ENCODE peak calls at places on chromosome 18, in seven cellular contexts. T is NAMALWA; G is stimulated activated CD8-positive, alpha-beta memory T cell treated with anti-CD3 and anti-CD28 coated beads, Interleukin-2, amount 100 ng/mL, for 48 hours; D is activated naive CD4-positive, alpha-beta T cell; W is left ventricle myocardium inferior; E is uterus; B is activated CD4-positive, alpha-beta T cell treated with anti-CD3 and anti-CD28 coated beads, Interleukin-2, amount 50 U/mL, for 4 hours. S is an unnamed sample.

GRCh38 chr18:3410273-3410672 is 39.7 kb upstream of the TGIF1 start:
- DNase-seq in T (no peak), G (no peak), D (no peak), W (no peak), E (no peak), B (no peak), S (no peak)

GRCh38 chr18:35508746-35509338 is 11.1 kb upstream of the INO80C start:
- DNase-seq in T (no peak), G (no peak), D (no peak), W (no peak), E (no peak), B (no peak), S (no peak)

GRCh38 chr18:39846277-39846676 is 2108.8 kb upstream of the PIK3C3 start:
- DNase-seq in T (no peak), G (no peak), D (no peak), W (peak), E (no peak), B (no peak), S (no peak)

GRCh38 chr18:44986933-44987332 is 306.2 kb downstream of the SETBP1 start:
- DNase-seq in T (no peak), G (no peak), D (no peak), W (no peak), E (no peak), B (no peak), S (no peak)

GRCh38 chr18:55236150-55236931 is 277.1 kb upstream of the CCDC68 start:
- DNase-seq in T (peak), G (no peak), D (no peak), W (peak), E (no peak), B (no peak), S (peak)

GRCh38 chr18:24342347-24342746 is 55.3 kb downstream of the OSBPL1A start:
- DNase-seq in T (no peak), G (no peak), D (no peak), W (no peak), E (no peak), B (no peak), S (no peak)

GRCh38 chr18:37710731-37711130 is 145.1 kb upstream of the CELF4 start:
- DNase-seq in T (no peak), G (no peak), D (no peak), W (no peak), E (no peak), B (no peak), S (no peak)

GRCh38 chr18:35024965-35025364 is 16.2 kb upstream of the MAPRE2 start:
- DNase-seq in T (no peak), G (no peak), D (no peak), W (peak), E (peak), B (no peak), S (no peak)

GRCh38 chr18:48023334-48024008 is 93.0 kb upstream of the SMAD2 start:
- DNase-seq in T (peak), G (no peak), D (no peak), W (no peak), E (no peak), B (no peak), S (peak)

GRCh38 chr18:24726727-24727539 is 266.5 kb downstream of the HRH4 start:
- DNase-seq in T (peak), G (peak), D (peak), W (peak), E (peak), B (peak), S (peak)

GRCh38 chr18:10401489-10401888 is 52.9 kb upstream of the APCDD1 start:
- DNase-seq in T (no peak), G (no peak), D (no peak), W (no peak), E (peak), B (no peak), S (no peak)

GRCh38 chr18:26546170-26546874 is 2.0 kb downstream of the KCTD1 start:
- DNase-seq in T (no peak), G (no peak), D (no peak), W (no peak), E (no peak), B (no peak), S (no peak)

GRCh38 chr18:6362559-6363129 is 52.1 kb downstream of the L3MBTL4 start:
- DNase-seq in T (no peak), G (no peak), D (no peak), W (no peak), E (no peak), B (no peak), S (no peak)

GRCh38 chr18:63241317-63241712 is 78.3 kb downstream of the BCL2 start:
- DNase-seq in T (no peak), G (no peak), D (no peak), W (no peak), E (no peak), B (no peak), S (no peak)

S was measured in OCI-M1.